ENCODE peak calls at places on chromosomes 1 and 21, in nine cellular contexts. J is PC-9; Q is colonic mucosa; Y is CD4-positive, CD25-positive, alpha-beta regulatory T cell; D is heart left ventricle; B is upper lobe of left lung; W is tibial artery; G is CD8-positive, alpha-beta memory T cell; K is aorta. A is an unnamed sample. For H3K4me1, the result is how much of the 10 kb centered on the place peaks cover.

GRCh38 chr1:110087812-110088738 is 17.6 kb upstream of the ALX3 start:
- DNase-seq in J (peak), Q (peak), Y (peak), D (peak), B (no peak), W (peak), G (peak), K (no peak), A (no peak)

GRCh38 chr21:44006656-44007055 is 5.5 kb upstream of the TRAPPC10 start:
- DNase-seq in J (no peak), Q (no peak), Y (no peak), D (peak), B (no peak), W (no peak), G (no peak), K (no peak), A (no peak)

GRCh38 chr1:228423399-228424053 is 6.9 kb upstream of the TRIM17 start:
- DNase-seq in J (no peak), Q (no peak), Y (no peak), D (no peak), B (no peak), W (no peak), G (no peak), K (no peak), A (no peak)

GRCh38 chr1:60904079-60904852 is 178.1 kb upstream of the NFIA start:
- DNase-seq in J (no peak), Q (no peak), Y (no peak), D (peak), B (no peak), W (peak), G (no peak), K (peak), A (no peak)

GRCh38 chr1:938088-938683 is 14.5 kb downstream of the SAMD11 start:
- DNase-seq in J (peak), Q (peak), Y (no peak), D (no peak), B (peak), W (no peak), G (no peak), K (no peak), A (no peak)

GRCh38 chr1:2199042-2199810 is 4.7 kb upstream of the FAAP20 start:
- DNase-seq in J (peak), Q (peak), Y (peak), D (peak), B (peak), W (peak), G (peak), K (peak), A (no peak)

GRCh38 chr1:52402860-52403240 is 1.4 kb downstream of the ORC1 start:
- DNase-seq in J (no peak), Q (peak), Y (no peak), D (no peak), B (no peak), W (no peak), G (no peak), K (no peak), A (no peak)

GRCh38 chr1:72670902-72671301 is 388.6 kb upstream of the NEGR1 start:
- DNase-seq in J (no peak), Q (no peak), Y (no peak), D (no peak), B (no peak), W (no peak), G (no peak), K (no peak), A (peak)

GRCh38 chr1:100051893-100052292 is 80.8 kb downstream of the SASS6 start:
- DNase-seq in J (no peak), Q (no peak), Y (no peak), D (no peak), B (no peak), W (no peak), G (no peak), K (no peak), A (no peak)

GRCh38 chr21:28268685-28269084 is 724.0 kb downstream of the LTN1 start:
- DNase-seq in J (no peak), Q (no peak), Y (no peak), D (no peak), B (no peak), W (no peak), G (no peak), K (no peak), A (no peak)

GRCh38 chr1:94379615-94380014 is 38.6 kb upstream of the ABCD3 start:
- DNase-seq in J (no peak), Q (peak), Y (no peak), D (no peak), B (no peak), W (no peak), G (no peak), K (no peak), A (no peak)

GRCh38 chr21:42164064-42164789 is 54.7 kb upstream of the ABCG1 start:
- DNase-seq in J (no peak), Q (peak), Y (peak), D (peak), B (no peak), W (peak), G (peak), K (peak), A (no peak)

GRCh38 chr1:156711011-156711817 is 5.8 kb upstream of the CRABP2 start:
- DNase-seq in J (no peak), Q (no peak), Y (no peak), D (no peak), B (no peak), W (no peak), G (no peak), K (no peak), A (no peak)

GRCh38 chr1:160135051-160135592 is 16.3 kb upstream of the ATP1A4 start:
- DNase-seq in J (no peak), Q (no peak), Y (no peak), D (no peak), B (no peak), W (no peak), G (no peak), K (no peak), A (no peak)

GRCh38 chr1:245969274-245969673 is 537.8 kb downstream of the SMYD3 start:
- DNase-seq in J (no peak), Q (no peak), Y (no peak), D (no peak), B (no peak), W (no peak), G (no peak), K (no peak), A (no peak)

GRCh38 chr21:32371913-32372314 is 20.9 kb downstream of the URB1 start:
- DNase-seq in J (peak), Q (no peak), Y (peak), D (no peak), B (no peak), W (no peak), G (no peak), K (no peak), A (no peak)

GRCh38 chr1:167633258-167633944 is 3.4 kb downstream of the RCSD1 start:
- DNase-seq in J (no peak), Q (no peak), Y (no peak), D (no peak), B (no peak), W (no peak), G (no peak), K (no peak), A (no peak)

GRCh38 chr1:204819495-204819894 is 51.2 kb upstream of the NFASC start:
- DNase-seq in J (no peak), Q (no peak), Y (no peak), D (no peak), B (no peak), W (no peak), G (no peak), K (no peak), A (no peak)

GRCh38 chr1:151510957-151511635 is at the start of gene CGN:
- DNase-seq in J (peak), Q (peak), Y (peak), D (peak), B (peak), W (peak), G (peak), K (peak), A (peak)

GRCh38 chr1:212683357-212683722 is 16.3 kb downstream of the BATF3 start:
- DNase-seq in J (no peak), Q (peak), Y (peak), D (no peak), B (no peak), W (peak), G (no peak), K (peak), A (no peak)

GRCh38 chr1:22326931-22327330 is 124.7 kb upstream of the ZBTB40 start:
- DNase-seq in J (no peak), Q (no peak), Y (no peak), D (no peak), B (no peak), W (no peak), G (no peak), K (no peak), A (no peak)

GRCh38 chr1:196951711-196952394 is 8.3 kb downstream of the CFHR2 start:
- DNase-seq in J (no peak), Q (no peak), Y (no peak), D (no peak), B (no peak), W (no peak), G (no peak), K (no peak), A (no peak)

GRCh38 chr1:90810681-90811080 is 93.6 kb upstream of the BARHL2 start:
- DNase-seq in J (no peak), Q (no peak), Y (no peak), D (no peak), B (no peak), W (no peak), G (no peak), K (no peak), A (no peak)

GRCh38 chr1:38222906-38223305 is 176.3 kb upstream of the POU3F1 start:
- DNase-seq in J (no peak), Q (no peak), Y (no peak), D (no peak), B (no peak), W (no peak), G (no peak), K (no peak), A (no peak)

GRCh38 chr1:117093870-117094621 is 27.5 kb downstream of the TRIM45 start:
- DNase-seq in J (peak), Q (no peak), Y (peak), D (no peak), B (no peak), W (no peak), G (peak), K (no peak), A (no peak)

GRCh38 chr1:17538428-17539130 is 919 bp upstream of the ARHGEF10L start:
- DNase-seq in J (no peak), Q (peak), Y (no peak), D (no peak), B (no peak), W (peak), G (no peak), K (peak), A (peak)

GRCh38 chr1:230149751-230150584 is 82.9 kb downstream of the GALNT2 start:
- DNase-seq in J (no peak), Q (no peak), Y (peak), D (no peak), B (no peak), W (no peak), G (no peak), K (no peak), A (no peak)

GRCh38 chr1:21961799-21962198 is 15.0 kb upstream of the CELA3B start:
- DNase-seq in J (no peak), Q (no peak), Y (no peak), D (no peak), B (no peak), W (no peak), G (no peak), K (no peak), A (no peak)

GRCh38 chr1:185857447-185857846 is 123.3 kb downstream of the HMCN1 start:
- DNase-seq in J (no peak), Q (no peak), Y (no peak), D (no peak), B (no peak), W (no peak), G (no peak), K (no peak), A (no peak)

GRCh38 chr1:211833174-211833820 is 2.7 kb upstream of the LPGAT1 start:
- DNase-seq in J (no peak), Q (no peak), Y (peak), D (no peak), B (no peak), W (no peak), G (peak), K (no peak), A (no peak)

GRCh38 chr21:39014751-39015150 is 168.5 kb downstream of the PSMG1 start:
- DNase-seq in J (peak), Q (no peak), Y (no peak), D (no peak), B (no peak), W (no peak), G (no peak), K (no peak), A (no peak)

GRCh38 chr1:70945676-70946075 is 101.9 kb downstream of the PTGER3 start:
- DNase-seq in J (no peak), Q (no peak), Y (no peak), D (no peak), B (no peak), W (no peak), G (no peak), K (no peak), A (no peak)

GRCh38 chr1:222892137-222892763 is 77.4 kb downstream of the DISP1 start:
- DNase-seq in J (no peak), Q (no peak), Y (no peak), D (no peak), B (no peak), W (no peak), G (no peak), K (no peak), A (no peak)

GRCh38 chr1:22317231-22317919 is 134.3 kb upstream of the ZBTB40 start:
- DNase-seq in J (no peak), Q (no peak), Y (peak), D (no peak), B (no peak), W (no peak), G (no peak), K (no peak), A (peak)

GRCh38 chr1:25204797-25205441 is 27.4 kb downstream of the SYF2 start:
- DNase-seq in J (no peak), Q (no peak), Y (peak), D (no peak), B (no peak), W (no peak), G (peak), K (no peak), A (peak)

GRCh38 chr1:95437011-95437410 is 203.0 kb downstream of the RWDD3 start:
- DNase-seq in J (no peak), Q (no peak), Y (no peak), D (no peak), B (no peak), W (no peak), G (no peak), K (no peak), A (no peak)

GRCh38 chr1:162373541-162374375 is 2.9 kb downstream of the SPATA46 start:
- DNase-seq in J (peak), Q (no peak), Y (no peak), D (no peak), B (no peak), W (no peak), G (no peak), K (no peak), A (no peak)

DNA sequence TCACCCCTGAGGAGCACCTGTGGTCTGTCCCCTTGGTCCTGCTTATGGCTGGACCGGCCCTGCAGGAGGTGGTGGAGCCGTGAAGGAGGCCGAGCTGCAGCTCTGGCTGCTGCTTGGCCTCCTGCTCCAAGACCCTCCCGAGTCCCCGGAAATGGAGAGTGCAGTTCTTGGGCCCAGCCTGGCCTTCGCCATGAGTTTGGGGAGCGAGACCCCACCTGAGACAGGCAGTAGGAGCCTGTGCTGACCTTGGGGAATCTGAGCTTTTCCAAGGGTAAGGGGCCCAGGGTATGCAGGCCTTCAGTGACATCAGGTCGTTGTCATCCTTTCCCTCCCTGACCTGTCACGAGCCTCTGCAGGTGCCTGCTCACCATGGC is 14.1 kb downstream of the TMEM201 start:
- DNase-seq in J (no peak), Q (no peak), Y (no peak), D (no peak), B (no peak), W (no peak), G (no peak), K (no peak), A (no peak)
- H3K27ac ChIP-seq in J (no peak), Q (no peak), Y (no peak), D (no peak), B (no peak), W (no peak), G (no peak), K (no peak), A (no peak)

DNA sequence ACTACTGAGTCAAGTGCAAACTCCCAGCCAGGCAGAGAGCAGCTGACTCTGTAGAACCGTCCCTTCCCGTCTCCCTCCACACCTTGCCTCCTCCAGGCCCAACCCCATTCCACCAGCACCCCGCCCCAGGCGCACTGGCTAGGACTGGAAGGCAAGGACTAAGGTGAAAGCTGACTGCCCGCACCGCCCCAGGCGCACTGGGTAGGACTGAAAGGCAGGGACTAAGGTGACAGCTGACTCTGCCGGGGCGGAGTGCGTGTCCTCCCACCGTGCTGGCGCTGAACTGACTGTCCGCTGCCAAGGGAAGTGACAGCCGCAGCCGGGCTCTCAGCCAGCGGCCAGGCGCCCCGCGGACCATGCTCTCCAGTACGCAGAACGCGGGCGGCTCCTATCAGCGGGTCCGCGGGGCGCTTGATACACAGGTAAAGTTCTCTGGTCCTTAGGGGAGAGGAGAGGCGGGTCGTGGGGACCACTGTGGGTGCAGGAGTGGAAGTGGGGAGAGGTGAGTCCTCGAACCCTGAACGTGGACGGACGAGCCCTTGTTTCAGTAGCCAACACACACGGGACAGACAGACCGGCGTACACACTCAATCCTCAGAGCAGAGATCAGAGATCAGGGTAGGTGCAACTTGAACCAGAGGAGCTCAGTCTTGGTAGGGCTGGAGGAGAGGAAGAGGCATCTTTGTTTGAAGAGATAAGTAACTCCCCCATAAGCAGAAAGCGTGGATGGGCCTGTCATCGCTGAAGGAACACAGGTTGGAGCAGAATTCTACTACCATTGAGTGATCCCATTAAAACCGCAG is 58.0 kb downstream of the RBM11 start:
- DNase-seq in J (no peak), Q (peak), Y (peak), D (peak), B (peak), W (no peak), G (no peak), K (peak), A (no peak)
- H3K4me3 ChIP-seq in J (no peak), Q (peak), Y (no peak), D (no peak), B (peak), W (no peak), G (no peak), K (no peak), A (peak)

DNA sequence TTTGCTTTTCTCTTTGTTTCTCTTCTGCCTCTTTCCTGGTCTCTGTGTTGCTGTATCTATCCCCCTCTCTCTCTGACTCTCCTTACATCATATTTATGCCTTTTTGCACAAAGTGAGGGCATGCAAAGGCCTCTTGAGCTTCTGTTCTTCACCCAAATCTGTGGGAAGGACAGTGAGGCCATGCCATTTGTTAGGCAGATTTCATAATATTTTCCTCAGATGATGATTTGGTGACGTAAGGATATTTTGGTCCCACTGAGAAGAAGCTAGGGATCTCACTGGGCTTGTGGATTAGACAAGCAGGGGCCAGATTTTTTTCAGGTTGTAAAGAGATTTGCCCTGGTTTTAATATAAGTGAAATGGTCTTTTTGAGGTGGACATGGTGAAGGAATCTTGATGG is 249.4 kb upstream of the USP24 start:
- DNase-seq in J (no peak), Q (no peak), Y (no peak), D (no peak), B (no peak), W (no peak), G (no peak), K (no peak), A (no peak)
- H3K4me1 ChIP-seq in J (under half), Q (under half), Y (under half), D (under half), B (under half), W (under half), G (under half), K (under half), A (under half)

DNA sequence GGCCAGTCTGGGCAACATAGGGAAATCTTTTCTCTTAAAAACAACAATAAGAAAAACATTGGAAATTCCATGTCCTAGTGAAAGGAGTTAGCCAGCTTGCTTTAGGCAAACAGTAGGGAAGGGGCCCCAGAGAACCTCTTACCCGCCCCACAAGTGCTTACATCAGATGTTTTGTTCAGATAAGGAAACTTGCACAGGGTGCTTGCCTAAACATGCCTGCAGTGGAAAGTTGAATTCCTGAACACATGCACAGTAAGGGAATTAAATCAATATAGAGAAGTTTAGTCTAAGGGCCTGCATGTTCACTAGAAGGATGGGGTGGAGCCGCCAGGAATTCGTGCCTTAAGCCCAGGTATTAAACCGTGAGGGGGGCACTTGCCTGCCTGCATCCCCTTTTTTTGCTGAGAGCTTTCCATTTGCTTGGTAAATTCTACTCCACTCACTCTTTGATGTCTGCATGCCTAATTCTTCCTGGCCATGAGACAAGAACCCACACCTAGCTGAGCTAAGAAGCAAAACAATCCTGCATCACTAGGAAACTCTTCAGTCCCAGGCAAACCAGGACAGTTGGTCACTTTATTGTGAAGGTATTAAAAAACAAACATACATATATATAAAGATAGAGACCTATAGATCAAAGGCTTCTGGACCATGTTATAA is 499.0 kb downstream of the SIPA1L2 start:
- DNase-seq in J (no peak), Q (no peak), Y (no peak), D (no peak), B (no peak), W (no peak), G (no peak), K (no peak), A (no peak)
- H3K27ac ChIP-seq in J (no peak), Q (no peak), Y (no peak), D (no peak), B (no peak), W (no peak), G (no peak), K (no peak), A (no peak)